ENCODE peak calls at places on chromosomes 5 and 9, in five cellular contexts. J is CD8-positive, alpha-beta T cell; S is upper lobe of left lung; Q is sigmoid colon; Y is fibroblast of mammary gland. A is an unnamed sample.

GRCh38 chr9:97851450-97851883 is 1.6 kb upstream of the FOXE1 start:
- DNase-seq in J (no peak), S (no peak), Q (no peak), Y (no peak), A (no peak)

GRCh38 chr9:124453586-124454191 is 3.4 kb downstream of the ADGRD2 start:
- DNase-seq in J (no peak), S (no peak), Q (no peak), Y (no peak), A (no peak)

GRCh38 chr5:40401281-40401680 is 278.4 kb upstream of the PTGER4 start:
- DNase-seq in J (no peak), S (no peak), Q (no peak), Y (no peak), A (no peak)

GRCh38 chr5:132498686-132499271 is 8.2 kb upstream of the IRF1 start:
- DNase-seq in J (no peak), S (no peak), Q (no peak), Y (no peak), A (no peak)

GRCh38 chr5:126881821-126882220 is 104.9 kb downstream of the LMNB1 start:
- DNase-seq in J (no peak), S (no peak), Q (no peak), Y (no peak), A (no peak)

GRCh38 chr5:135324897-135325650 is 74.0 kb downstream of the MACROH2A1 start:
- DNase-seq in J (peak; percentile 7), S (no peak), Q (no peak), Y (no peak), A (no peak)

GRCh38 chr5:176887252-176887849 is 11.8 kb downstream of the HK3 start:
- DNase-seq in J (no peak), S (peak; percentile 17), Q (peak; percentile 48), Y (no peak), A (peak; percentile 59)

GRCh38 chr5:142915840-142916424 is 145.8 kb downstream of the ARHGAP26 start:
- DNase-seq in J (no peak), S (no peak), Q (no peak), Y (peak; percentile 18), A (no peak)

GRCh38 chr5:148248894-148249293 is 10.6 kb downstream of the MARCOL start:
- DNase-seq in J (no peak), S (no peak), Q (no peak), Y (no peak), A (no peak)

GRCh38 chr9:37676411-37676830 is 25.7 kb downstream of the FRMPD1 start:
- DNase-seq in J (no peak), S (no peak), Q (no peak), Y (no peak), A (no peak)
- H3K4me3 ChIP-seq in J (no peak overlapping the region), S (no peak overlapping the region), Q (no peak overlapping the region), Y (no peak overlapping the region), A (no peak overlapping the region)

DNA sequence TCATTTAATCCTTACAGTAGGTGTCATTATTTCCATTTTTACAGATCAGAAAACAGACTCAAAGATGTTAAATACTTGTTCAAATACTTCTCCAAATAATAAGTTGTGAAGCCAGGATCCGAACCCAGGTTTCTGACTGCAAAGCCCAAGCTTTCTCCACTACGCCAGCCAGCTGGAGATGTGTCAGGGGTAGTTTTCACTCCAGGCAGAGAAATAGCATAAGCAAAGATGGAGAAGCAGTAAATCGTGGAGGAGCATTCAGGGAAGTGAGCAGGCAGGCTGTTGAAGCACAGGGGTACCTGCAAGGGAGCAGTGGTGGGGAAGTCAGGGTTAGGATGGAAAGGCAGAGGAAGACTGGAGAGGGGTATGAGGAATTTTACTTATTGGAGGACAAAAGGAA is 2.9 kb downstream of the TLN1 start:
- DNase-seq in J (no peak), S (no peak), Q (no peak), Y (no peak), A (no peak)
- H3K4me3 ChIP-seq in J (no peak overlapping the region), S (peak overlapping the region; percentile 63), Q (peak overlapping the region; percentile 83), Y (peak overlapping the region; percentile 98), A (peak overlapping the region; percentile 88)

GRCh38 chr5:170860415-170860814 is 1.4 kb upstream of the RANBP17 start:
- DNase-seq in J (no peak), S (no peak), Q (no peak), Y (no peak), A (no peak)

GRCh38 chr5:170863646-170864045 is 1.8 kb downstream of the RANBP17 start:
- DNase-seq in J (no peak), S (no peak), Q (no peak), Y (peak; percentile 54), A (no peak)

GRCh38 chr5:170861295-170861854 is 443 bp upstream of the RANBP17 start:
- DNase-seq in J (no peak), S (no peak), Q (no peak), Y (no peak), A (peak; percentile 58)

GRCh38 chr5:170860818-170861217 is 1.0 kb upstream of the RANBP17 start:
- DNase-seq in J (no peak), S (no peak), Q (no peak), Y (no peak), A (no peak)

GRCh38 chr5:170861855-170862766 is at the start of gene RANBP17:
- DNase-seq in J (no peak), S (peak; percentile 59), Q (peak; percentile 63), Y (peak; percentile 62), A (peak; percentile 81)
- H3K4me3 ChIP-seq in J (no peak within 1 kb of the TSS), S (peak within 1 kb of the TSS; percentile 70), Q (peak within 1 kb of the TSS; percentile 83), Y (peak within 1 kb of the TSS; percentile 64), A (peak within 1 kb of the TSS; percentile 33)

GRCh38 chr9:121814594-121814993 is 163.2 kb downstream of the DAB2IP start:
- DNase-seq in J (no peak), S (no peak), Q (no peak), Y (no peak), A (no peak)
- H3K4me3 ChIP-seq in J (no peak overlapping the region), S (no peak overlapping the region), Q (no peak overlapping the region), Y (no peak overlapping the region), A (no peak overlapping the region)